ENCODE peak calls at places on chromosome 18, in five cellular contexts. M is cardiac fibroblast, R is fibroblast of pulmonary artery, P is hepatocyte, A is astrocyte of the spinal cord. B is an unnamed sample.
A peak's percentile ranks its signal among the peaks of the same experiment; 100 is the strongest.

GRCh38 chr18:31679133-31679731 is 5.1 kb downstream of the B4GALT6 start:
- DNase-seq in P (no peak), M (peak; percentile 67), A (peak; percentile 57), R (peak; percentile 82), B (peak; percentile 9)

GRCh38 chr18:77608807-77609206 is 359.2 kb downstream of the GALR1 start:
- DNase-seq in P (no peak), M (no peak), A (no peak), R (no peak), B (no peak)

GRCh38 chr18:36454848-36455458 is 157.4 kb downstream of the FHOD3 start:
- DNase-seq in M (no peak), R (no peak), P (no peak), A (no peak), B (no peak)

GRCh38 chr18:74459877-74460276 is 2.8 kb upstream of the DIPK1C start:
- DNase-seq in A (no peak), R (no peak), P (no peak), M (no peak), B (peak; percentile 8)

GRCh38 chr18:59660976-59661743 is 36.1 kb downstream of the CCBE1 start:
- DNase-seq in A (peak; percentile 19), M (peak; percentile 91), R (peak; percentile 88), P (no peak), B (peak; percentile 66)

GRCh38 chr18:51458861-51459260 is 261.4 kb upstream of the MEX3C start:
- DNase-seq in M (no peak), R (no peak), A (no peak), P (no peak), B (no peak)

GRCh38 chr18:37403100-37403781 is 162.4 kb downstream of the CELF4 start:
- DNase-seq in R (peak; percentile 77), A (peak; percentile 23), M (peak; percentile 86), P (peak; percentile 56), B (peak; percentile 92)

GRCh38 chr18:46471809-46472498 is 185.1 kb downstream of the LOXHD1 start:
- DNase-seq in A (no peak), R (no peak), P (no peak), M (no peak), B (no peak)

GRCh38 chr18:57353940-57354461 is 1.6 kb downstream of the ST8SIA3 start:
- DNase-seq in P (peak; percentile 85), M (peak; percentile 46), R (peak; percentile 50), A (peak; percentile 22), B (peak; percentile 70)

GRCh38 chr18:57438669-57439616 is 3.8 kb downstream of the ONECUT2 start:
- DNase-seq in P (no peak), A (no peak), R (no peak), M (no peak), B (no peak)

GRCh38 chr18:67730884-67731283 is 214.4 kb upstream of the DSEL start:
- DNase-seq in R (peak; percentile 45), A (peak; percentile 62), M (peak; percentile 15), P (no peak), B (peak; percentile 82)

GRCh38 chr18:68724021-68724420 is 9.1 kb upstream of the TMX3 start:
- DNase-seq in R (no peak), P (no peak), A (no peak), M (no peak), B (no peak)

GRCh38 chr18:35122586-35123224 is 81.5 kb downstream of the MAPRE2 start:
- DNase-seq in A (no peak), P (peak; percentile 23), M (peak; percentile 7), R (no peak), B (no peak)

GRCh38 chr18:42893991-42894390 is 221.5 kb downstream of the RIT2 start:
- DNase-seq in R (no peak), A (no peak), M (no peak), P (no peak), B (no peak)

GRCh38 chr18:80196528-80197320 is 50.6 kb downstream of the PARD6G start:
- DNase-seq in P (peak; percentile 58), A (peak; percentile 72), R (peak; percentile 18), M (peak; percentile 37), B (no peak)

GRCh38 chr18:36467614-36468013 is 170.1 kb downstream of the FHOD3 start:
- DNase-seq in R (no peak), A (no peak), P (no peak), M (no peak), B (no peak)

DNA sequence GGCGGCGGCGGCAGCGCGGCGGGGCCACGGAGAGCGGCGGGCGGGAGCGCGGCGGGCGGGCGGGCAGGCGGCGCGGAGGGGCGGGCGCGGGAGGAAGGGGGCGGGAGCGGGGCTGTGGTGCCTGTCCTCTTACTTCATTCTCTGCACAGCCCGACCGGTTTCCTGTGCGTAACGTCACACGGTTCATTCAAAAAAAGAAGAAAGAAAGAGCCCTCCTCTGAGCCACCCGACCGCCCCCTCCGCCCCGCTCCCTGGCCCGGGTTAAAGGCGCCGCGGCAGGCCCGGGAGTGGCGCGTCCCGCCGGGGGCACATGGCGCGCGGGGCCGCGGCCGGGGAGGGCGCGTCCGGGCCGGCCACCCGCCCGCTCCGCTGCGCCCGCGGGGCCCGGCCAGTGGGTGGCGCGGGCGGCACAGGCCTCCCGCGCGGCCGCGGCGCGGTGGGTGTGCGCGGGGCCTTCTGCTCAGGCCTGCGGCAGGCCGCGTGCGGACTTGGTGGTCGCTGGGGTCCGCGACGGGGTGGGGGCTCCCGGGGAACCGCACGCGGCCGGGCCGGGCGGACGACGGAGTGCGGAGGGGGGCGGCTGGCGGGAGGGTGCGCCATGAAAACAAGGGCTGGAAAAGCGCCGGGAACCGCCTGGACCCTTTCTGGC is 596 bp upstream of the BCL2 start:
- DNase-seq in R (peak; percentile 85), P (peak; percentile 83), M (peak; percentile 90), A (peak; percentile 77), B (peak; percentile 87)
- TF ChIP-seq CTCF in R (no peak), P (no peak), M (no peak), A (peak; percentile 1), B (no peak)

GRCh38 chr18:3218817-3219216 is 951 bp downstream of the MYOM1 start:
- DNase-seq in A (no peak), M (no peak), P (no peak), R (no peak), B (no peak)

GRCh38 chr18:3219621-3220335 is at the start of gene MYOM1:
- DNase-seq in P (no peak), M (no peak), R (no peak), A (no peak), B (no peak)

GRCh38 chr18:3216987-3217386 is 2.8 kb downstream of the MYOM1 start:
- DNase-seq in M (no peak), R (no peak), P (no peak), A (no peak), B (no peak)

GRCh38 chr18:3214855-3215637 is 4.7 kb downstream of the MYOM1 start:
- DNase-seq in P (no peak), A (no peak), M (no peak), R (no peak), B (no peak)

DNA sequence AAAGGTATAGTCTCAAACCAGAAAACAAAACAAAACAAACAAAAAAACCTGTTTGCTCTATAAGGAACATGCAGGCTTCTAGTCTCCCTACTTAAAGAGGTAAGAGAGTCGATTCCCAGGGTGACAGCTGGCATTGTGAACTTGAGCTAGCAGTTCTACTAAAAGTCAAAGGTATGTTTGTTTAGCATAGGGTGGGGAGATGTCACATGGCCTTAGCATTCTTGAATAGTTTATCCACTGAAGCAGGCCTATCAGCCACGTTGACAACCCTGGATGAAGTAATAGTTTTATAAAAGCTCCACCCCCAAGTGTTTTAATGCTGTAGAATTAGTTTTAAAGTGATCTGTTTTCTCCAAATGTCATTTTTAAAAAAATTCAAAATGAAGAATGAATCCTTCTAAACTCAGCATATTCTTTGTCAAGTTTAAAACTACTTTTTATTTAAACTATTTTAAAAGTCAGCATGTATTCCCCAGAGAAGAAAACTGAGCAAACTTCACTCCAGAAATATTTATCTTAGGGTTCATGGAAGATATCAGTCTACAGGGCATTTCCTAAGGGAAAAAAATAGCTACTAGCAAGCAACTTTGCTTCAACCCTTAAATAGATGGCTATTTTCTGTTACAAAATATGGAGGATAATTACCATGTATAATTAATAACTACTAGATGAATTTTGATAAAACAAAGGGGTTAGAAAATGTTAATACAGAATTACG is 1.7 kb downstream of the MYOM1 start:
- DNase-seq in M (peak; percentile 26), R (peak; percentile 17), P (peak; percentile 82), A (no peak), B (no peak)
- H3K4me3 ChIP-seq in M (no peak overlapping the region), R (no peak overlapping the region), P (no peak overlapping the region), A (no peak overlapping the region), B (no peak overlapping the region)

GRCh38 chr18:11728247-11728646 is 39.2 kb downstream of the GNAL start:
- DNase-seq in A (peak; percentile 15), M (peak; percentile 28), P (peak; percentile 31), R (peak; percentile 25), B (peak; percentile 17)
- TF ChIP-seq CTCF in A (peak; percentile 38), M (peak; percentile 21), P (peak; percentile 42), R (peak; percentile 18), B (no peak)

DNA sequence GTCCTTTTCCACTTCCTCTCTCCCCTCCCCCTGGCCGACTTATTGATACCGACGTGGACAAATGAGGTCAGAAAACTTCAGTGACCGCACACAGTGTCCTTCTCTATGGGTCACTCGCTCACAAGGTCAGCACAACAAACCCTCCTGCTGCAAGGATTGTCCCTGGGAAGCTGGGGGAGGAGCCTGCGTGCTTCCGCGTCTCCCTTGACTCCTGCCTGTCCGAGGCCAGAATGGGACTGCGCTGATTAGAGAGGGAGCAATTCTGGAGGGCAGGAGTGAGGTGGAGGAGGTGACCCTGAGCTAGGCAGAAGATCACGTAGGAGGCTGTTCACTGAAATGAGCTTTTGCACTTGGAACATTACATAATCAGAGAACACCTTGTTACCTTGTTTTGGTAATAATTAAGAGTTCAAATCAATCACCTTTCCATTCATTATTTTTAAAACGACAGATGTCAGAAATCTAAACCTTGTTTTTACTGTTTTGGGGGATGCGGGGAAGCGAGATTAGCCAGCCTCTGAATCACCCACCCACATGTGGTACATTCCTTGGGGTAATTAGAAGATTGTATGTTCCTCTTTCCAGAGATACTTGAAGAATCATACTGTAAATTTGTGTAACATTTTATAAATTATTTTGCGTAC is 70.6 kb downstream of the CTAGE1 start:
- DNase-seq in M (peak; percentile 77), A (no peak), R (peak; percentile 77), P (peak; percentile 84), B (peak; percentile 32)
- H3K4me3 ChIP-seq in M (peak overlapping the region; percentile 7), A (no peak overlapping the region), R (peak overlapping the region; percentile 53), P (peak overlapping the region; percentile 5), B (no peak overlapping the region)

GRCh38 chr18:78630981-78631510 is 348.6 kb upstream of the SALL3 start:
- DNase-seq in A (no peak), M (no peak), P (no peak), R (no peak), B (no peak)
- TF ChIP-seq CTCF in A (no peak), M (no peak), P (no peak), R (no peak), B (no peak)

GRCh38 chr18:22710628-22711380 is 222.3 kb upstream of the RBBP8 start:
- DNase-seq in R (peak; percentile 66), A (peak; percentile 61), P (peak; percentile 74), M (peak; percentile 70), B (peak; percentile 11)
- H3K4me3 ChIP-seq in R (peak overlapping the region; percentile 56), A (peak overlapping the region; percentile 17), P (peak overlapping the region; percentile 1), M (peak overlapping the region; percentile 50), B (peak overlapping the region; percentile 24)